ENCODE peak calls at places on chromosomes 1 and 21, in ten cellular contexts. C, X, R, Y, W, P, S, V, I and T are unnamed samples.
A peak's percentile ranks its signal among the peaks of the same experiment; 100 is the strongest.

GRCh38 chr1:212030936-212031528 is 4.3 kb downstream of the INTS7 start:
- DNase-seq in C (no peak), X (no peak), R (peak; percentile 84), Y (no peak), W (no peak), P (no peak), S (no peak), V (no peak), I (no peak), T (peak; percentile 60)

GRCh38 chr1:186212574-186213224 is 162.4 kb downstream of the TPR start:
- DNase-seq in C (no peak), X (peak; percentile 45), R (peak; percentile 91), Y (peak; percentile 55), W (peak; percentile 32), P (peak; percentile 66), S (no peak), V (peak; percentile 2), I (peak; percentile 57), T (peak; percentile 69)

GRCh38 chr1:204495078-204495753 is 611 bp upstream of the PIK3C2B start:
- DNase-seq in C (no peak), X (no peak), R (no peak), Y (no peak), W (no peak), P (no peak), S (no peak), V (no peak), I (no peak), T (no peak)

GRCh38 chr21:42572906-42573495 is 59.3 kb downstream of the SLC37A1 start:
- DNase-seq in C (peak; percentile 31), X (no peak), R (no peak), Y (no peak), W (no peak), P (no peak), S (peak; percentile 36), V (no peak), I (no peak), T (no peak)

GRCh38 chr21:46243865-46244490 is 15.4 kb upstream of the LSS start:
- DNase-seq in C (no peak), X (no peak), R (no peak), Y (no peak), W (no peak), P (no peak), S (no peak), V (no peak), I (no peak), T (no peak)

GRCh38 chr1:14977338-14977931 is 176.1 kb upstream of the TMEM51 start:
- DNase-seq in C (no peak), X (no peak), R (no peak), Y (peak; percentile 82), W (no peak), P (no peak), S (no peak), V (no peak), I (no peak), T (no peak)

GRCh38 chr1:100502052-100502792 is 35.7 kb upstream of the GPR88 start:
- DNase-seq in C (no peak), X (no peak), R (no peak), Y (no peak), W (no peak), P (no peak), S (no peak), V (no peak), I (no peak), T (peak; percentile 14)

GRCh38 chr21:14523234-14523633 is 22.9 kb downstream of the SAMSN1 start:
- DNase-seq in C (no peak), X (no peak), R (no peak), Y (no peak), W (no peak), P (no peak), S (no peak), V (no peak), I (no peak), T (no peak)

GRCh38 chr1:173249349-173249748 is 42.2 kb upstream of the TNFSF4 start:
- DNase-seq in C (no peak), X (no peak), R (peak; percentile 37), Y (no peak), W (no peak), P (no peak), S (no peak), V (no peak), I (no peak), T (no peak)

GRCh38 chr1:41662061-41662655 is 177.7 kb upstream of the EDN2 start:
- DNase-seq in C (peak; percentile 76), X (peak; percentile 66), R (peak; percentile 73), Y (peak; percentile 63), W (peak; percentile 46), P (no peak), S (peak; percentile 78), V (peak; percentile 76), I (peak; percentile 86), T (peak; percentile 63)

GRCh38 chr1:235503333-235504121 is 725 bp downstream of the B3GALNT2 start:
- DNase-seq in C (peak; percentile 77), X (peak; percentile 71), R (peak; percentile 39), Y (peak; percentile 48), W (peak; percentile 65), P (no peak), S (peak; percentile 76), V (no peak), I (peak; percentile 47), T (peak; percentile 34)

GRCh38 chr1:64471724-64472276 is 1.9 kb downstream of the CACHD1 start:
- DNase-seq in C (no peak), X (no peak), R (no peak), Y (no peak), W (no peak), P (no peak), S (no peak), V (no peak), I (no peak), T (no peak)

GRCh38 chr1:54548389-54549044 is 489 bp downstream of the ACOT11 start:
- DNase-seq in C (no peak), X (peak; percentile 22), R (no peak), Y (no peak), W (no peak), P (no peak), S (no peak), V (no peak), I (no peak), T (no peak)
- H3K27ac ChIP-seq in C (no peak overlapping the region), X (peak overlapping the region; percentile 59), R (no peak overlapping the region), Y (no peak overlapping the region), W (no peak overlapping the region), P (no peak overlapping the region), S (peak overlapping the region; percentile 90), V (no peak overlapping the region), I (peak overlapping the region; percentile 89), T (peak overlapping the region; percentile 38)

DNA sequence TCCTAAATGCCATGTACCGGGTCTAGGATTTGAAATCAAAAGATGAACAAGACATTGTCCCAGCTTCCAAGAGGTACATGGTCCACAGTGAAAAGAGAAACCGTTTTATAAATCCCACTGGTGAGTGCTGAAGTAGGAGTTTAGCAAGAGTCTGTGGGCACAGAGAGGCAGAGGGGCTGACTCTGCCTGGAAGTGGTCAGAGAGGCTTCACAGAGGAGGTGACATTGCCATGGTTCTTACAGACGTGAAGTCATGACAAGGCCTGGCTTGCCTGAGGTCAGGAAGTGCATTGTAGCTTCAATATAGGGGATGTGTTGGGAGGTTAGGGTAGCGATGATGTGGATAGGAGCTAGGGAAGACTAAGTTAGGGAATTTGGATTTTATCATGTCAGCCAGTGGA is 28.4 kb downstream of the MAPKAPK2 start:
- DNase-seq in C (no peak), X (no peak), R (no peak), Y (no peak), W (no peak), P (no peak), S (no peak), V (no peak), I (no peak), T (no peak)
- H3K27ac ChIP-seq in C (no peak overlapping the region), X (peak overlapping the region; percentile 27), R (no peak overlapping the region), Y (no peak overlapping the region), W (peak overlapping the region; percentile 46), P (peak overlapping the region; percentile 11), S (peak overlapping the region; percentile 75), V (no peak overlapping the region), I (no peak overlapping the region), T (no peak overlapping the region)

GRCh38 chr1:119953266-119953998 is 57.1 kb upstream of the ADAM30 start:
- DNase-seq in C (no peak), X (no peak), R (no peak), Y (no peak), W (no peak), P (no peak), S (no peak), V (no peak), I (no peak), T (no peak)
- H3K27ac ChIP-seq in C (no peak overlapping the region), X (no peak overlapping the region), R (no peak overlapping the region), Y (no peak overlapping the region), W (no peak overlapping the region), P (no peak overlapping the region), S (no peak overlapping the region), V (no peak overlapping the region), I (no peak overlapping the region), T (no peak overlapping the region)

GRCh38 chr21:44752701-44753235 is 41.4 kb upstream of the TSPEAR start:
- DNase-seq in C (no peak), X (no peak), R (no peak), Y (peak; percentile 61), W (no peak), P (no peak), S (no peak), V (no peak), I (no peak), T (peak; percentile 93)
- H3K27ac ChIP-seq in C (no peak overlapping the region), X (no peak overlapping the region), R (no peak overlapping the region), Y (no peak overlapping the region), W (no peak overlapping the region), P (no peak overlapping the region), S (no peak overlapping the region), V (no peak overlapping the region), I (no peak overlapping the region), T (peak overlapping the region; percentile 67)

GRCh38 chr1:156247460-156248322 is at the start of gene PAQR6:
- DNase-seq in C (no peak), X (peak; percentile 50), R (no peak), Y (no peak), W (no peak), P (no peak), S (peak; percentile 29), V (no peak), I (no peak), T (no peak)
- H3K27ac ChIP-seq in C (no peak within 1 kb of the TSS), X (no peak within 1 kb of the TSS), R (no peak within 1 kb of the TSS), Y (no peak within 1 kb of the TSS), W (no peak within 1 kb of the TSS), P (no peak within 1 kb of the TSS), S (no peak within 1 kb of the TSS), V (no peak within 1 kb of the TSS), I (no peak within 1 kb of the TSS), T (peak within 1 kb of the TSS; percentile 82)

DNA sequence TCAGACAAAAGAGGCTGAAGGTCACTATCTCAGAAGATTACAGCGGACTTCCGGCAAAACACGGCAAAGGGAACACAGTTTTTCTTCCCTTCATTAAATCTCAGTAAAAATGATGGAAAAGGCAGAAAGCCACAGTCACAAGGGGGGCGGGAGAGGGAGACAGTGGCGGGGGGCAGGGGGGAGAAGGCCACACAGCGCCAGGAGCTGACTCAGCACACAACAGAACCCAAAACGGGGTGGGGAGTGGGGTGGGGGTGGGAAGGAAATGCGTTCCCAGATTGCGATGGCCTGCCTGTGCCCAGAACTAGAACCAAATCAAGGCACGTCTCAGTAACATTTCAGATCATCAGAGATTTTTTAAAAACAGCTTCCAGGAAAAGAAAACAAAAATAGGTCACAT is 13.4 kb downstream of the CFAP74 start:
- DNase-seq in C (no peak), X (no peak), R (no peak), Y (no peak), W (no peak), P (no peak), S (no peak), V (no peak), I (peak; percentile 59), T (no peak)
- H3K27ac ChIP-seq in C (peak overlapping the region; percentile 62), X (peak overlapping the region; percentile 53), R (no peak overlapping the region), Y (no peak overlapping the region), W (no peak overlapping the region), P (no peak overlapping the region), S (peak overlapping the region; percentile 46), V (no peak overlapping the region), I (no peak overlapping the region), T (no peak overlapping the region)

GRCh38 chr1:8004113-8004802 is 21.9 kb downstream of the ERRFI1 start:
- DNase-seq in C (no peak), X (peak; percentile 38), R (no peak), Y (no peak), W (no peak), P (no peak), S (peak; percentile 74), V (no peak), I (no peak), T (no peak)
- H3K27ac ChIP-seq in C (peak overlapping the region; percentile 76), X (peak overlapping the region; percentile 78), R (peak overlapping the region; percentile 72), Y (peak overlapping the region; percentile 83), W (peak overlapping the region; percentile 14), P (peak overlapping the region; percentile 72), S (peak overlapping the region; percentile 86), V (no peak overlapping the region), I (peak overlapping the region; percentile 71), T (peak overlapping the region; percentile 100)